ENCODE peak calls at places on chromosomes 3 and 15, in seven cellular contexts. Z is activated naive CD4-positive, alpha-beta T cell treated with anti-CD3 and anti-CD28 coated beads for 36 hours; R is stimulated activated CD4-positive, alpha-beta T cell treated with anti-CD3 and anti-CD28 coated beads, Interleukin-2, amount 100 ng/mL, for 24 hours; A is CD4-positive, alpha-beta memory T cell; H is MCF 10A; T is progenitor cell of endocrine pancreas; W is activated CD4-positive, CD25-positive, alpha-beta regulatory T cell treated with anti-CD3 and anti-CD28 coated beads, Interleukin-2, amount 50 U/mL, for 72 hours. I is an unnamed sample.

GRCh38 chr3:146813496-146813895 is 208.3 kb upstream of the PLSCR5 start:
- DNase-seq in A (no peak), Z (no peak), T (no peak), R (no peak), H (no peak), W (no peak), I (no peak)

GRCh38 chr3:53198256-53198977 is 37.4 kb downstream of the PRKCD start:
- DNase-seq in A (no peak), H (no peak), Z (no peak), R (no peak), W (no peak), T (no peak), I (no peak)

GRCh38 chr3:13053915-13054704 is 19.1 kb downstream of the IQSEC1 start:
- DNase-seq in R (no peak), T (no peak), H (no peak), W (no peak), A (no peak), Z (no peak), I (no peak)

GRCh38 chr15:63502137-63502801 is 2.1 kb upstream of the USP3 start:
- DNase-seq in A (no peak), H (no peak), R (no peak), W (no peak), T (no peak), Z (no peak), I (no peak)

GRCh38 chr15:93955197-93955596 is 276.2 kb upstream of the MCTP2 start:
- DNase-seq in H (no peak), Z (no peak), W (no peak), R (no peak), T (no peak), A (no peak), I (no peak)

GRCh38 chr15:60130398-60130797 is 126.3 kb downstream of the FOXB1 start:
- DNase-seq in W (no peak), Z (no peak), R (no peak), H (no peak), T (no peak), A (no peak), I (no peak)

GRCh38 chr15:43854801-43855200 is 28.0 kb downstream of the WDR76 start:
- DNase-seq in R (no peak), T (no peak), W (no peak), A (no peak), H (peak), Z (no peak), I (no peak)

GRCh38 chr15:41607033-41607432 is 48.0 kb downstream of the TYRO3 start:
- DNase-seq in H (peak), Z (no peak), T (no peak), R (no peak), A (no peak), W (no peak), I (no peak)

GRCh38 chr15:95698971-95699370 is 631.5 kb upstream of the NR2F2 start:
- DNase-seq in H (no peak), W (no peak), T (no peak), R (no peak), A (no peak), Z (no peak), I (no peak)

GRCh38 chr3:129485681-129486056 is 42.8 kb upstream of the RHO start:
- DNase-seq in W (no peak), Z (no peak), T (no peak), R (no peak), A (no peak), H (peak), I (no peak)

GRCh38 chr3:54817628-54818027 is 110.2 kb downstream of the LRTM1 start:
- DNase-seq in A (no peak), W (no peak), R (no peak), T (no peak), H (no peak), Z (no peak), I (no peak)

GRCh38 chr3:174951023-174951422 is 91.9 kb downstream of the NAALADL2 start:
- DNase-seq in R (no peak), A (no peak), T (no peak), Z (no peak), W (no peak), H (peak), I (no peak)

GRCh38 chr15:101322849-101323477 is 27.9 kb upstream of the SNRPA1 start:
- DNase-seq in A (no peak), Z (no peak), H (no peak), T (no peak), R (no peak), W (no peak), I (no peak)

GRCh38 chr3:24641628-24642027 is 147.0 kb upstream of the THRB start:
- DNase-seq in Z (no peak), R (no peak), W (no peak), H (no peak), A (no peak), T (no peak), I (no peak)

GRCh38 chr3:55923626-55924025 is 436.5 kb upstream of the WNT5A start:
- DNase-seq in A (no peak), T (no peak), Z (no peak), R (no peak), W (no peak), H (no peak), I (no peak)

GRCh38 chr15:81117136-81117535 is 16.9 kb upstream of the CFAP161 start:
- DNase-seq in T (no peak), A (no peak), Z (no peak), R (no peak), H (peak), W (no peak), I (no peak)

GRCh38 chr15:76328962-76329361 is 7.6 kb upstream of the ISL2 start:
- DNase-seq in R (no peak), W (no peak), H (peak), T (no peak), A (no peak), Z (no peak), I (no peak)